ENCODE peak calls at places on chromosomes 11 and 22, in four cellular contexts. One of them, this sample, is unnamed.

GRCh38 chr11:44241851-44242250 is 68.1 kb downstream of the ALX4 start:
- DNase-seq in effector memory CD4-positive, alpha-beta T cell: no peak
- DNase-seq in Karpas-422: no peak
- DNase-seq in neuronal stem cell: no peak
- DNase-seq in this sample: no peak

GRCh38 chr22:37153901-37154300 is 4.2 kb upstream of the IL2RB start:
- DNase-seq in effector memory CD4-positive, alpha-beta T cell: no peak
- DNase-seq in Karpas-422: no peak
- DNase-seq in neuronal stem cell: no peak
- DNase-seq in this sample: no peak

GRCh38 chr22:41757507-41757906 is 43.0 kb upstream of the CCDC134 start:
- DNase-seq in effector memory CD4-positive, alpha-beta T cell: no peak
- DNase-seq in Karpas-422: no peak
- DNase-seq in neuronal stem cell: no peak
- DNase-seq in this sample: no peak

GRCh38 chr22:39349967-39350802 is at the start of gene SYNGR1:
- DNase-seq in effector memory CD4-positive, alpha-beta T cell: no peak
- DNase-seq in Karpas-422: peak; percentile 58
- DNase-seq in neuronal stem cell: peak; percentile 49
- DNase-seq in this sample: peak; percentile 62

GRCh38 chr11:87819141-87819540 is 356.1 kb downstream of the RAB38 start:
- DNase-seq in effector memory CD4-positive, alpha-beta T cell: no peak
- DNase-seq in Karpas-422: no peak
- DNase-seq in neuronal stem cell: no peak
- DNase-seq in this sample: no peak

GRCh38 chr11:79110308-79110707 is 330.5 kb downstream of the TENM4 start:
- DNase-seq in effector memory CD4-positive, alpha-beta T cell: no peak
- DNase-seq in Karpas-422: no peak
- DNase-seq in neuronal stem cell: no peak
- DNase-seq in this sample: no peak

GRCh38 chr11:61092280-61092766 is 10.0 kb upstream of the CD5 start:
- DNase-seq in effector memory CD4-positive, alpha-beta T cell: peak; percentile 49
- DNase-seq in Karpas-422: no peak
- DNase-seq in neuronal stem cell: no peak
- DNase-seq in this sample: no peak

GRCh38 chr22:49660794-49661781 is 166.6 kb downstream of the BRD1 start:
- DNase-seq in effector memory CD4-positive, alpha-beta T cell: no peak
- DNase-seq in Karpas-422: peak; percentile 53
- DNase-seq in neuronal stem cell: no peak
- DNase-seq in this sample: no peak

GRCh38 chr22:26450453-26451185 is 21.6 kb downstream of the ASPHD2 start:
- DNase-seq in effector memory CD4-positive, alpha-beta T cell: no peak
- DNase-seq in Karpas-422: no peak
- DNase-seq in neuronal stem cell: no peak
- DNase-seq in this sample: no peak

GRCh38 chr11:17978553-17979287 is 34.1 kb downstream of the SERGEF start:
- DNase-seq in effector memory CD4-positive, alpha-beta T cell: no peak
- DNase-seq in Karpas-422: peak; percentile 81
- DNase-seq in neuronal stem cell: peak; percentile 39
- DNase-seq in this sample: peak; percentile 58

GRCh38 chr22:36770116-36770945 is 5.6 kb downstream of the IFT27 start:
- DNase-seq in effector memory CD4-positive, alpha-beta T cell: no peak
- DNase-seq in Karpas-422: peak; percentile 9
- DNase-seq in neuronal stem cell: peak; percentile 36
- DNase-seq in this sample: peak; percentile 22

GRCh38 chr11:17845431-17845881 is 110.9 kb downstream of the KCNC1 start:
- DNase-seq in effector memory CD4-positive, alpha-beta T cell: no peak
- DNase-seq in Karpas-422: no peak
- DNase-seq in neuronal stem cell: no peak
- DNase-seq in this sample: peak; percentile 55

GRCh38 chr11:17979770-17980371 is 33.0 kb downstream of the SERGEF start:
- DNase-seq in effector memory CD4-positive, alpha-beta T cell: no peak
- DNase-seq in Karpas-422: peak; percentile 78
- DNase-seq in neuronal stem cell: peak; percentile 44
- DNase-seq in this sample: peak; percentile 22

GRCh38 chr11:12606597-12606996 is 67.6 kb upstream of the TEAD1 start:
- DNase-seq in effector memory CD4-positive, alpha-beta T cell: no peak
- DNase-seq in Karpas-422: no peak
- DNase-seq in neuronal stem cell: no peak
- DNase-seq in this sample: peak; percentile 74

GRCh38 chr11:35077709-35078695 is 61.0 kb upstream of the CD44 start:
- DNase-seq in effector memory CD4-positive, alpha-beta T cell: peak; percentile 51
- DNase-seq in Karpas-422: no peak
- DNase-seq in neuronal stem cell: no peak
- DNase-seq in this sample: no peak

GRCh38 chr11:80702264-80702663 is 1261.4 kb upstream of the TENM4 start:
- DNase-seq in effector memory CD4-positive, alpha-beta T cell: no peak
- DNase-seq in Karpas-422: no peak
- DNase-seq in neuronal stem cell: no peak
- DNase-seq in this sample: no peak

GRCh38 chr11:45267660-45268340 is 18.3 kb downstream of the SYT13 start:
- DNase-seq in effector memory CD4-positive, alpha-beta T cell: no peak
- DNase-seq in Karpas-422: no peak
- DNase-seq in neuronal stem cell: no peak
- DNase-seq in this sample: no peak

GRCh38 chr22:32501797-32502290 is 27.2 kb downstream of the FBXO7 start:
- DNase-seq in effector memory CD4-positive, alpha-beta T cell: no peak
- DNase-seq in Karpas-422: no peak
- DNase-seq in neuronal stem cell: no peak
- DNase-seq in this sample: no peak

GRCh38 chr22:17237031-17237668 is 17.9 kb upstream of the ADA2 start:
- DNase-seq in effector memory CD4-positive, alpha-beta T cell: no peak
- DNase-seq in Karpas-422: no peak
- DNase-seq in neuronal stem cell: no peak
- DNase-seq in this sample: no peak

GRCh38 chr11:74519719-74520118 is 26.2 kb upstream of the LIPT2 start:
- DNase-seq in effector memory CD4-positive, alpha-beta T cell: no peak
- DNase-seq in Karpas-422: no peak
- DNase-seq in neuronal stem cell: no peak
- DNase-seq in this sample: no peak

GRCh38 chr11:28951191-28951590 is 843.0 kb downstream of the METTL15 start:
- DNase-seq in effector memory CD4-positive, alpha-beta T cell: no peak
- DNase-seq in Karpas-422: no peak
- DNase-seq in neuronal stem cell: no peak
- DNase-seq in this sample: no peak

GRCh38 chr11:9754041-9754471 is 90.2 kb downstream of the SWAP70 start:
- DNase-seq in effector memory CD4-positive, alpha-beta T cell: no peak
- DNase-seq in Karpas-422: peak; percentile 57
- DNase-seq in neuronal stem cell: no peak
- DNase-seq in this sample: no peak

GRCh38 chr11:78231962-78232459 is 43.3 kb downstream of the USP35 start:
- DNase-seq in effector memory CD4-positive, alpha-beta T cell: no peak
- DNase-seq in Karpas-422: no peak
- DNase-seq in neuronal stem cell: no peak
- DNase-seq in this sample: peak; percentile 67

GRCh38 chr11:111264646-111265045 is 19.1 kb downstream of the POU2AF2 start:
- DNase-seq in effector memory CD4-positive, alpha-beta T cell: no peak
- DNase-seq in Karpas-422: no peak
- DNase-seq in neuronal stem cell: no peak
- DNase-seq in this sample: no peak

GRCh38 chr11:111265421-111265820 is 19.9 kb downstream of the POU2AF2 start:
- DNase-seq in effector memory CD4-positive, alpha-beta T cell: no peak
- DNase-seq in Karpas-422: no peak
- DNase-seq in neuronal stem cell: no peak
- DNase-seq in this sample: no peak

GRCh38 chr11:111272420-111272819 is 25.9 kb upstream of the POU2AF3 start:
- DNase-seq in effector memory CD4-positive, alpha-beta T cell: no peak
- DNase-seq in Karpas-422: no peak
- DNase-seq in neuronal stem cell: no peak
- DNase-seq in this sample: no peak

DNA sequence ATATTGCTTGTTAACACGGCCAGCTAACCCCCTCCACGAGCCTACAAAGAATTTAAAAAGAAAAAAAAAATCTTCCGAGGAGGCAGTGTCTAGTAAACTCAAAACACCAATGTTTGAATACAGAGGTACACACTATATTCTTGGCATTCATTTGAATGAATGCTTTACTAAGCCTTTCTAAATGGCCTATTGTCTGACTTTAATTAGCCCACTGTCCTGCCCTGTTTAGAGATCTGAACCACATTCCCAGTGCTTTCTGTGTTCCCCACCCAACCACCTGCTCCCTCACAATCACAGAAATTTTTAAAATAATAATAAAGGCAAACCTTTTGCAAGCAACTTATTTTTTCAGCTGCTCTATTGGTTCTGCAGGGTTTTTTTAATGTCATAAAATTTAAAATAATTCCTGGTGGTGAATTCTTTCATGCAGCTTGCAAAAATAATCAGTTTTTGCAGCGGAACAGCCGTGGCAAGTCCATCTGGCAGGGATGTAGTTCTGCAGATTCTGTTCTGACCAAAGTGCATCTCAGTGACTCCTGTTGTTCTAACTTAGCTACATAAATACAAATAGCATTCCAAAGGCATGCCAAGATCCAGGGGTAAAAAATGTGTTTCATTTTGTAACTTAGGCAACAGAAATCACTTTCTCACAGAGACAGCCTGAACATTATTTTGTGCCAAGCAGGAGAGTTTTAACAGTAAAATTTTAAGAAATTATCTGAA is 23.8 kb downstream of the POU2AF2 start:
- DNase-seq in effector memory CD4-positive, alpha-beta T cell: no peak
- DNase-seq in Karpas-422: no peak
- DNase-seq in neuronal stem cell: peak; percentile 47
- DNase-seq in this sample: no peak
- H3K4me1 ChIP-seq in effector memory CD4-positive, alpha-beta T cell: no peaks in the 10 kb centered on the region
- H3K4me1 ChIP-seq in Karpas-422: peaks cover 24% of the 10 kb centered on the region
- H3K4me1 ChIP-seq in neuronal stem cell: no peaks in the 10 kb centered on the region
- H3K4me1 ChIP-seq in this sample: no peaks in the 10 kb centered on the region

GRCh38 chr11:30230714-30231113 is at the start of gene FSHB:
- DNase-seq in effector memory CD4-positive, alpha-beta T cell: no peak
- DNase-seq in Karpas-422: no peak
- DNase-seq in neuronal stem cell: no peak
- DNase-seq in this sample: no peak

GRCh38 chr11:30228323-30228884 is 2.4 kb upstream of the FSHB start:
- DNase-seq in effector memory CD4-positive, alpha-beta T cell: no peak
- DNase-seq in Karpas-422: no peak
- DNase-seq in neuronal stem cell: no peak
- DNase-seq in this sample: no peak

GRCh38 chr11:30225642-30226041 is 5.2 kb upstream of the FSHB start:
- DNase-seq in effector memory CD4-positive, alpha-beta T cell: no peak
- DNase-seq in Karpas-422: no peak
- DNase-seq in neuronal stem cell: no peak
- DNase-seq in this sample: no peak
- H3K4me1 ChIP-seq in effector memory CD4-positive, alpha-beta T cell: no peaks in the 10 kb centered on the region
- H3K4me1 ChIP-seq in Karpas-422: no peaks in the 10 kb centered on the region
- H3K4me1 ChIP-seq in neuronal stem cell: no peaks in the 10 kb centered on the region
- H3K4me1 ChIP-seq in this sample: no peaks in the 10 kb centered on the region

GRCh38 chr22:38309614-38310517 is 7.4 kb downstream of the CSNK1E start:
- DNase-seq in effector memory CD4-positive, alpha-beta T cell: no peak
- DNase-seq in Karpas-422: no peak
- DNase-seq in neuronal stem cell: no peak
- DNase-seq in this sample: no peak
- H3K4me1 ChIP-seq in effector memory CD4-positive, alpha-beta T cell: peaks cover 30% of the 10 kb centered on the region
- H3K4me1 ChIP-seq in Karpas-422: peaks cover 68% of the 10 kb centered on the region
- H3K4me1 ChIP-seq in neuronal stem cell: peaks cover 15% of the 10 kb centered on the region
- H3K4me1 ChIP-seq in this sample: peaks cover 18% of the 10 kb centered on the region

GRCh38 chr11:118223992-118224391 is 819 bp downstream of the JAML start:
- DNase-seq in effector memory CD4-positive, alpha-beta T cell: no peak
- DNase-seq in Karpas-422: peak; percentile 74
- DNase-seq in neuronal stem cell: no peak
- DNase-seq in this sample: no peak

GRCh38 chr11:118226781-118227180 is 2.0 kb upstream of the JAML start:
- DNase-seq in effector memory CD4-positive, alpha-beta T cell: no peak
- DNase-seq in Karpas-422: no peak
- DNase-seq in neuronal stem cell: no peak
- DNase-seq in this sample: no peak

GRCh38 chr11:118224512-118225180 is at the start of gene JAML:
- DNase-seq in effector memory CD4-positive, alpha-beta T cell: peak; percentile 56
- DNase-seq in Karpas-422: peak; percentile 94
- DNase-seq in neuronal stem cell: no peak
- DNase-seq in this sample: no peak

GRCh38 chr11:118227865-118228785 is 3.3 kb upstream of the JAML start:
- DNase-seq in effector memory CD4-positive, alpha-beta T cell: no peak
- DNase-seq in Karpas-422: peak; percentile 80
- DNase-seq in neuronal stem cell: no peak
- DNase-seq in this sample: no peak

GRCh38 chr11:118226294-118226693 is 1.5 kb upstream of the JAML start:
- DNase-seq in effector memory CD4-positive, alpha-beta T cell: no peak
- DNase-seq in Karpas-422: no peak
- DNase-seq in neuronal stem cell: no peak
- DNase-seq in this sample: no peak
- H3K4me1 ChIP-seq in effector memory CD4-positive, alpha-beta T cell: peaks cover 57% of the 10 kb centered on the region
- H3K4me1 ChIP-seq in Karpas-422: peaks cover 74% of the 10 kb centered on the region
- H3K4me1 ChIP-seq in neuronal stem cell: no peaks in the 10 kb centered on the region
- H3K4me1 ChIP-seq in this sample: no peaks in the 10 kb centered on the region

DNA sequence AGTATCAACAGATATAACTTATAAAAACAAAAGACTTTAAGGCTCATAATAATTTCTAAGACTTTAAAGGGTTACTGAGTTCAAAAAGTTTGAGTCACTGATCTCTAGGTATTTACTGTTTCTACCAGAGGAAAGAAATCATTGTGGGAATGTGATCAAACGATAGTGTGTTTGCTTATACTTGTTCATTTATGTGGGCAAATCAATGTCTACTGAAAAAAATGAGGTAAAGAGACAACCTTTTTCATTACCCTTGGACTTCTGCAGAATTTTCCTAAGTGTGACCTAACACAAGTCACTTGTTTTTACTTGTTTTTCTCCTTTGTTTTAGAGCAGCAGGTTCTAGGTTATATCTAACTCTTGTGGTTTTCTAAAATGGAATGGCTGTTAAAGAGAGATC is 65.4 kb downstream of the PRR5L start:
- DNase-seq in effector memory CD4-positive, alpha-beta T cell: no peak
- DNase-seq in Karpas-422: no peak
- DNase-seq in neuronal stem cell: no peak
- DNase-seq in this sample: no peak
- H3K4me1 ChIP-seq in effector memory CD4-positive, alpha-beta T cell: peaks cover 30% of the 10 kb centered on the region
- H3K4me1 ChIP-seq in Karpas-422: peaks cover 4% of the 10 kb centered on the region
- H3K4me1 ChIP-seq in neuronal stem cell: peaks cover 22% of the 10 kb centered on the region
- H3K4me1 ChIP-seq in this sample: peaks cover 11% of the 10 kb centered on the region

GRCh38 chr11:121372671-121373429 is 79.3 kb upstream of the SORL1 start:
- DNase-seq in effector memory CD4-positive, alpha-beta T cell: no peak
- DNase-seq in Karpas-422: peak; percentile 81
- DNase-seq in neuronal stem cell: no peak
- DNase-seq in this sample: no peak
- H3K4me1 ChIP-seq in effector memory CD4-positive, alpha-beta T cell: peaks cover 24% of the 10 kb centered on the region
- H3K4me1 ChIP-seq in Karpas-422: peaks cover 96% of the 10 kb centered on the region
- H3K4me1 ChIP-seq in neuronal stem cell: no peaks in the 10 kb centered on the region
- H3K4me1 ChIP-seq in this sample: no peaks in the 10 kb centered on the region

GRCh38 chr22:21938071-21938822 is 14.4 kb downstream of the PPM1F start:
- DNase-seq in effector memory CD4-positive, alpha-beta T cell: peak; percentile 76
- DNase-seq in Karpas-422: peak; percentile 96
- DNase-seq in neuronal stem cell: peak; percentile 90
- DNase-seq in this sample: peak; percentile 87
- H3K4me1 ChIP-seq in effector memory CD4-positive, alpha-beta T cell: peaks cover 22% of the 10 kb centered on the region
- H3K4me1 ChIP-seq in Karpas-422: peaks cover 19% of the 10 kb centered on the region
- H3K4me1 ChIP-seq in neuronal stem cell: peaks cover 18% of the 10 kb centered on the region
- H3K4me1 ChIP-seq in this sample: no peaks in the 10 kb centered on the region

This sample was measured in cardiac muscle cell.